ENCODE peak calls at places on chromosomes 16 and 17, in eight cellular contexts. P is fibroblast of lung; D is CD8-positive, alpha-beta T cell; V is activated B cell treated with CpG ODN at 0.5 μM for 24 hours; M is tibial nerve; Z is GM06990; N is Calu3; T is heart left ventricle. J is an unnamed sample.

GRCh38 chr16:50466170-50466569 is 82.0 kb upstream of the NKD1 start:
- DNase-seq in P (no peak), D (no peak), V (no peak), M (no peak), Z (no peak), N (no peak), T (no peak), J (no peak)

GRCh38 chr17:1830288-1830687 is 483 bp downstream of the RPA1 start:
- DNase-seq in P (peak), D (no peak), V (peak), M (no peak), Z (no peak), N (peak), T (no peak), J (no peak)

GRCh38 chr16:2815299-2815771 is 1.7 kb upstream of the PRSS21 start:
- DNase-seq in P (no peak), D (no peak), V (no peak), M (no peak), Z (no peak), N (no peak), T (no peak), J (no peak)

GRCh38 chr17:72853438-72854415 is 238.8 kb downstream of the SLC39A11 start:
- DNase-seq in P (no peak), D (no peak), V (no peak), M (no peak), Z (no peak), N (no peak), T (no peak), J (no peak)

GRCh38 chr17:1629647-1630310 is 1.1 kb upstream of the SLC43A2 start:
- DNase-seq in P (no peak), D (peak), V (peak), M (peak), Z (peak), N (peak), T (no peak), J (peak)

GRCh38 chr16:49473773-49474172 is 100.2 kb downstream of the C16orf78 start:
- DNase-seq in P (no peak), D (no peak), V (no peak), M (no peak), Z (no peak), N (no peak), T (no peak), J (no peak)

GRCh38 chr16:76280421-76280820 is 3.2 kb downstream of the CNTNAP4 start:
- DNase-seq in P (no peak), D (no peak), V (no peak), M (no peak), Z (no peak), N (no peak), T (no peak), J (no peak)

GRCh38 chr16:77307764-77308561 is 108.8 kb downstream of the SYCE1L start:
- DNase-seq in P (peak), D (no peak), V (no peak), M (no peak), Z (peak), N (no peak), T (no peak), J (no peak)

GRCh38 chr16:77805403-77805802 is 17.0 kb downstream of the VAT1L start:
- DNase-seq in P (no peak), D (no peak), V (no peak), M (no peak), Z (no peak), N (no peak), T (peak), J (no peak)

GRCh38 chr17:27408891-27409290 is 47.4 kb upstream of the KSR1 start:
- DNase-seq in P (peak), D (no peak), V (no peak), M (no peak), Z (no peak), N (no peak), T (no peak), J (no peak)
- TF ChIP-seq CTCF in P (no peak), D (no peak), V (no peak), M (no peak), Z (no peak), N (no peak), T (no peak), J (no peak)

GRCh38 chr17:65436871-65437270 is 124.6 kb downstream of the AXIN2 start:
- DNase-seq in P (no peak), D (no peak), V (no peak), M (no peak), Z (no peak), N (no peak), T (no peak), J (no peak)

GRCh38 chr17:65433157-65433556 is 128.3 kb downstream of the AXIN2 start:
- DNase-seq in P (no peak), D (no peak), V (no peak), M (no peak), Z (no peak), N (no peak), T (no peak), J (no peak)

GRCh38 chr17:65434251-65434650 is 127.2 kb downstream of the AXIN2 start:
- DNase-seq in P (peak), D (no peak), V (no peak), M (no peak), Z (no peak), N (no peak), T (no peak), J (no peak)

GRCh38 chr17:65433592-65433991 is 127.9 kb downstream of the AXIN2 start:
- DNase-seq in P (peak), D (no peak), V (no peak), M (no peak), Z (no peak), N (no peak), T (no peak), J (no peak)

GRCh38 chr17:65434878-65435277 is 126.6 kb downstream of the AXIN2 start:
- DNase-seq in P (no peak), D (no peak), V (no peak), M (no peak), Z (no peak), N (no peak), T (no peak), J (no peak)
- TF ChIP-seq CTCF in P (no peak), D (no peak), V (no peak), M (no peak), Z (no peak), N (no peak), T (no peak), J (no peak)

GRCh38 chr16:84136331-84137125 is 8.4 kb downstream of the HSDL1 start:
- DNase-seq in P (peak), D (no peak), V (no peak), M (no peak), Z (no peak), N (no peak), T (no peak), J (no peak)
- TF ChIP-seq CTCF in P (no peak), D (no peak), V (no peak), M (no peak), Z (no peak), N (no peak), T (no peak), J (no peak)

DNA sequence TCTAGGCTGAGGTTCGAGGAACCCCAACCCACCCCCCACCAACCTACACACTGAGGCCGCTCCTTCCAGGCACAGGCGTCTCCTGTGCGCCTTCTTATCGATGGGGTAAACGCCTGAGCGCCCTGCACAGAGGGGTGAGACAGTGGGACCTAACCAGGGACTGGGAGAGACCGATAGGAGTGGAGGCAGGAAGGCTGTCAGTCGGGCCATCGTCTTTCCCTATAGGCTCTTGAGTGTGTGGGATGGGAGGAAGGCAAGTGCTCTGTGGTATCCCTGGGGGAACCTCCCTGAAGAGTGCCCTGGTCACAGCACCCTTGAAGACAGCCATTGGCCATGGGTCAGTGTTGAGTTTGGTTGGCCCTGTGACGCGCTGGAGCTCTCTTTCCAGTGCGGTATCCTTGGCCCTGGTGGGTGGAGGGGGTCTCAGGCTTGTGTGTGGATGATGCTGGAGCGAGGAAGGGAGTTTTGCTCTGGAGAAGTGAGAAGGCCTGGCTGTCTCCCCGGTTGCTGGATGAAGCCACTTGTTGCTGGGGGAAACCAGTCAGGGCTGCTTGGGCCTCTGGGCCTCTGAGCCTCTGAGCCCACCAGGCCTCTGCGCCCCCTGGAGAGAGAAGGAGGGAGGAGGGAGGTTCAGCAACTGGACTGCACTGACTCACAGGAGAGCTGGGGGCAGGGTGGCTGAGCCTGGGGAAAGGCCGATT is 1.7 kb downstream of the GPRC5C start:
- DNase-seq in P (no peak), D (no peak), V (no peak), M (no peak), Z (no peak), N (no peak), T (no peak), J (no peak)
- TF ChIP-seq CTCF in P (no peak), D (no peak), V (no peak), M (no peak), Z (no peak), N (no peak), T (no peak), J (no peak)

GRCh38 chr17:34852141-34852540 is 109.1 kb downstream of the CCT6B start:
- DNase-seq in P (no peak), D (no peak), V (no peak), M (no peak), Z (no peak), N (no peak), T (no peak), J (no peak)

GRCh38 chr17:34850023-34850422 is 111.2 kb downstream of the CCT6B start:
- DNase-seq in P (no peak), D (no peak), V (no peak), M (no peak), Z (no peak), N (no peak), T (no peak), J (no peak)

GRCh38 chr17:34850964-34851363 is 110.3 kb downstream of the CCT6B start:
- DNase-seq in P (no peak), D (no peak), V (no peak), M (no peak), Z (no peak), N (no peak), T (no peak), J (no peak)

GRCh38 chr17:34853916-34854315 is 107.3 kb downstream of the CCT6B start:
- DNase-seq in P (no peak), D (no peak), V (no peak), M (no peak), Z (no peak), N (no peak), T (no peak), J (no peak)

DNA sequence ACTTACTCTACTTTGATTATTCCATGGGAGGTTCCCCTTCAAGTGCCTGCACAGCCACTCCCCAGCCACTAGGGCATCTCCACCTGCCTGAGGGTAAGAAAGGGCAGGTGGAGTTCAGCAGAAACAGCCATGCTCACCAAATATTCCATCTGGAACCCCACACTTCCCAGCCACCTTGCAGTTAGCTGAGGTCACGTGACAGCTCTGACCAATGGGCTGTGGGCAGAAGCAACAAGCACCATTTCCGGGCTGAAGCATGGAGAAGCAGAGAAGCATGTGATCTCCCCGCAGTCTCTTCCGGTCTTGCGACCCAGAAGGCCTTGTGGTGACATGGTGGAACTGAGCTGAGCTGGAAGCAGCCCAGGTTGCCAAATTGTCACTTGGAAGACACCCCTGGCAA is 108.6 kb downstream of the CCT6B start:
- DNase-seq in P (no peak), D (no peak), V (no peak), M (no peak), Z (no peak), N (peak), T (no peak), J (no peak)
- TF ChIP-seq CTCF in P (no peak), D (no peak), V (no peak), M (no peak), Z (peak), N (no peak), T (no peak), J (no peak)

DNA sequence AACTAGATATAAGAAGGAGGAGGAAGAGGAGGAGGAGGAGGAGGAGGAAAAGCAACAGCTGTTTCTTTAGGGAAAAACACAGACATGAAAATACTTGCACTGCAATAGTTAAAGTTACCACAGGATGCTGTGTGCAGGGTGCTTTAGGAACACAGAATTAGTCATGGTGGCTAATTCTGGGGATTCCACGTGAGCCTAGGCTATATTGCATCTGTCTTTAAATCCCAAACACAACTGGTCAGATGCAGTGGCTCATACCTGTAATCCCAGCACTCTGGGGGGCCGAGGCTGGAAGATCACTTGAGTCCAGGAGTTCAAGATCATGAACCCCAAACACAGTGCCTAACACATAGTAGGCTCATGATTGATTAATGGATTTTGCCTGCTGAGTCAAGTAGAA is 155.3 kb upstream of the C16orf82 start:
- DNase-seq in P (no peak), D (no peak), V (no peak), M (no peak), Z (no peak), N (no peak), T (no peak), J (no peak)
- TF ChIP-seq CTCF in P (no peak), D (no peak), V (no peak), M (no peak), Z (no peak), N (no peak), T (no peak), J (no peak)

GRCh38 chr17:39158623-39159022 is 7.2 kb upstream of the PLXDC1 start:
- DNase-seq in P (no peak), D (no peak), V (no peak), M (no peak), Z (no peak), N (no peak), T (no peak), J (no peak)
- TF ChIP-seq CTCF in P (no peak), D (no peak), V (no peak), M (no peak), Z (no peak), N (no peak), T (no peak), J (no peak)

GRCh38 chr16:74107795-74108610 is 188.6 kb upstream of the PSMD7 start:
- DNase-seq in P (no peak), D (no peak), V (no peak), M (peak), Z (no peak), N (peak), T (peak), J (no peak)

DNA sequence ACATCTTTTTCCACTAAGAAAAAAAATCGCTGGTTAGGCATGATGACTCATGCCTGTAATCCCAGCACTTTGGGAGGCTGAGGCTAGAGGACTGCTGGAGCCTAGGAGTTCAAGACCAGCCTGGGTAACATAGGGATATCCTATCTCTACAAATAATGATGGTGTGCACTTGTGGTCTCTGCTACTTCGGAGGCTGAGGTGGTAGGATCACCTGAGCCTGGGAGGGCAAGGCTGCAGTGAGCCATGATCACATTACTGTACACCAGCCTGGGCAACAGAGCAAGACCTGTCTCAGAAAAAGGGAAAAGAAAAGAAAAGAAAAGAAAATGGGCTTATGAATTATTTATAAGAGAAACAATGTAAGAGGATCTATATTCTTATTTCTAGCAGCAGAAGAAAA is 185.0 kb upstream of the PSMD7 start:
- DNase-seq in P (no peak), D (no peak), V (no peak), M (no peak), Z (no peak), N (no peak), T (no peak), J (no peak)
- TF ChIP-seq CTCF in P (no peak), D (no peak), V (no peak), M (no peak), Z (no peak), N (no peak), T (no peak), J (no peak)

GRCh38 chr17:40445769-40446468 is 2.7 kb downstream of the IGFBP4 start:
- DNase-seq in P (no peak), D (no peak), V (no peak), M (no peak), Z (no peak), N (peak), T (no peak), J (no peak)

GRCh38 chr17:40443988-40444899 is 994 bp downstream of the IGFBP4 start:
- DNase-seq in P (peak), D (no peak), V (no peak), M (no peak), Z (peak), N (no peak), T (no peak), J (peak)

GRCh38 chr17:40442392-40443195 is 656 bp upstream of the IGFBP4 start:
- DNase-seq in P (peak), D (no peak), V (no peak), M (peak), Z (no peak), N (no peak), T (peak), J (no peak)

GRCh38 chr17:40440166-40440565 is 3.1 kb upstream of the IGFBP4 start:
- DNase-seq in P (no peak), D (no peak), V (no peak), M (no peak), Z (no peak), N (no peak), T (no peak), J (no peak)

DNA sequence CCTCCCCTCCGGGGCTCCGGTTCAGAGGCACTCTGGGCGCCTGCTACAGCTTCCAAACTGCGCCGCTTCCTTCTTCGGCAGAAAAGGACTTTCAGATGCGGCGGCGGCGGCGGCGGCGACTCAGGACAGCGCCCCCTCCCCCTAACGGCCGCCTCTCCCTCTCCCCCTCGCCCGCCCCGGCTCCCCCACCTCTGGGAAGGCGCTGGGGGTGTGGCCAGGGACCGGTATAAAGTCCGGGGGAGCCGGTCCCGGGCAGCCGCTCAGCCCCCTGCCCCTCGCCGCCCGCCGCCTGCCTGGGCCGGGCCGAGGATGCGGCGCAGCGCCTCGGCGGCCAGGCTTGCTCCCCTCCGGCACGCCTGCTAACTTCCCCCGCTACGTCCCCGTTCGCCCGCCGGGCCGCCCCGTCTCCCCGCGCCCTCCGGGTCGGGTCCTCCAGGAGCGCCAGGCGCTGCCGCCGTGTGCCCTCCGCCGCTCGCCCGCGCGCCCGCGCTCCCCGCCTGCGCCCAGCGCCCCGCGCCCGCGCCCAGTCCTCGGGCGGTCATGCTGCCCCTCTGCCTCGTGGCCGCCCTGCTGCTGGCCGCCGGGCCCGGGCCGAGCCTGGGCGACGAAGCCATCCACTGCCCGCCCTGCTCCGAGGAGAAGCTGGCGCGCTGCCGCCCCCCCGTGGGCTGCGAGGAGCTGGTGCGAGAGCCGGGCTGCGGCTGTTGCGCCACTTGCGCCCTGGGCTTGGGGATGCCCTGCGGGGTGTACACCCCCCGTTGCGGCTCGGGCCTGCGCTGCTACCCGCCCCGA is at the start of gene IGFBP4:
- DNase-seq in P (peak), D (peak), V (peak), M (peak), Z (peak), N (peak), T (peak), J (peak)
- TF ChIP-seq CTCF in P (peak), D (peak), V (no peak), M (peak), Z (peak), N (no peak), T (peak), J (peak)

J was measured in natural killer cell.